ENCODE peak calls at places on chromosomes 2 and 18, in ten cellular contexts. One of them, this sample, is unnamed.

GRCh38 chr2:70498528-70498927 is 55.1 kb downstream of the TGFA start:
- DNase-seq in SIG-M5: no peak
- DNase-seq in activated CD4-positive, alpha-beta T cell treated with anti-CD3 and anti-CD28 coated beads, Interleukin-2, amount 10 ng/mL, durations not matched to agents 7 days and 5 days: no peak
- DNase-seq in stimulated activated CD4-positive, alpha-beta T cell treated with anti-CD3 and anti-CD28 coated beads, Interleukin-15, amount 100 ng/mL, for 24 hours: no peak
- DNase-seq in neural progenitor cell: no peak
- DNase-seq in posterior cingulate gyrus: no peak
- DNase-seq in HT1080: no peak
- DNase-seq in activated effector memory CD4-positive, alpha-beta T cell treated with anti-CD3 and anti-CD28 coated beads, Interleukin-2, amount 50 U/mL, for 16 hours: no peak
- DNase-seq in NCI-H1092: no peak
- DNase-seq in aorta: no peak
- DNase-seq in this sample: no peak

GRCh38 chr2:84741182-84741822 is 139.6 kb downstream of the TRABD2A start:
- DNase-seq in SIG-M5: no peak
- DNase-seq in activated CD4-positive, alpha-beta T cell treated with anti-CD3 and anti-CD28 coated beads, Interleukin-2, amount 10 ng/mL, durations not matched to agents 7 days and 5 days: peak
- DNase-seq in stimulated activated CD4-positive, alpha-beta T cell treated with anti-CD3 and anti-CD28 coated beads, Interleukin-15, amount 100 ng/mL, for 24 hours: peak
- DNase-seq in neural progenitor cell: peak
- DNase-seq in posterior cingulate gyrus: no peak
- DNase-seq in HT1080: peak
- DNase-seq in activated effector memory CD4-positive, alpha-beta T cell treated with anti-CD3 and anti-CD28 coated beads, Interleukin-2, amount 50 U/mL, for 16 hours: peak
- DNase-seq in NCI-H1092: no peak
- DNase-seq in aorta: no peak
- DNase-seq in this sample: peak

GRCh38 chr2:230589497-230590015 is 123.1 kb upstream of the CAB39 start:
- DNase-seq in SIG-M5: peak
- DNase-seq in activated CD4-positive, alpha-beta T cell treated with anti-CD3 and anti-CD28 coated beads, Interleukin-2, amount 10 ng/mL, durations not matched to agents 7 days and 5 days: no peak
- DNase-seq in stimulated activated CD4-positive, alpha-beta T cell treated with anti-CD3 and anti-CD28 coated beads, Interleukin-15, amount 100 ng/mL, for 24 hours: peak
- DNase-seq in neural progenitor cell: no peak
- DNase-seq in posterior cingulate gyrus: no peak
- DNase-seq in HT1080: no peak
- DNase-seq in activated effector memory CD4-positive, alpha-beta T cell treated with anti-CD3 and anti-CD28 coated beads, Interleukin-2, amount 50 U/mL, for 16 hours: peak
- DNase-seq in NCI-H1092: no peak
- DNase-seq in aorta: no peak
- DNase-seq in this sample: no peak

GRCh38 chr2:164351536-164351935 is 269.7 kb downstream of the GRB14 start:
- DNase-seq in SIG-M5: no peak
- DNase-seq in activated CD4-positive, alpha-beta T cell treated with anti-CD3 and anti-CD28 coated beads, Interleukin-2, amount 10 ng/mL, durations not matched to agents 7 days and 5 days: no peak
- DNase-seq in stimulated activated CD4-positive, alpha-beta T cell treated with anti-CD3 and anti-CD28 coated beads, Interleukin-15, amount 100 ng/mL, for 24 hours: no peak
- DNase-seq in neural progenitor cell: no peak
- DNase-seq in posterior cingulate gyrus: no peak
- DNase-seq in HT1080: no peak
- DNase-seq in activated effector memory CD4-positive, alpha-beta T cell treated with anti-CD3 and anti-CD28 coated beads, Interleukin-2, amount 50 U/mL, for 16 hours: no peak
- DNase-seq in NCI-H1092: no peak
- DNase-seq in aorta: no peak
- DNase-seq in this sample: no peak

GRCh38 chr2:193885419-193885818 is 1690.7 kb upstream of the TMEFF2 start:
- DNase-seq in SIG-M5: no peak
- DNase-seq in activated CD4-positive, alpha-beta T cell treated with anti-CD3 and anti-CD28 coated beads, Interleukin-2, amount 10 ng/mL, durations not matched to agents 7 days and 5 days: no peak
- DNase-seq in stimulated activated CD4-positive, alpha-beta T cell treated with anti-CD3 and anti-CD28 coated beads, Interleukin-15, amount 100 ng/mL, for 24 hours: no peak
- DNase-seq in neural progenitor cell: no peak
- DNase-seq in posterior cingulate gyrus: no peak
- DNase-seq in HT1080: no peak
- DNase-seq in activated effector memory CD4-positive, alpha-beta T cell treated with anti-CD3 and anti-CD28 coated beads, Interleukin-2, amount 50 U/mL, for 16 hours: no peak
- DNase-seq in NCI-H1092: no peak
- DNase-seq in aorta: no peak
- DNase-seq in this sample: no peak

GRCh38 chr2:241935774-241936173 is 66.2 kb downstream of the RTP5 start:
- DNase-seq in SIG-M5: no peak
- DNase-seq in activated CD4-positive, alpha-beta T cell treated with anti-CD3 and anti-CD28 coated beads, Interleukin-2, amount 10 ng/mL, durations not matched to agents 7 days and 5 days: no peak
- DNase-seq in stimulated activated CD4-positive, alpha-beta T cell treated with anti-CD3 and anti-CD28 coated beads, Interleukin-15, amount 100 ng/mL, for 24 hours: no peak
- DNase-seq in neural progenitor cell: no peak
- DNase-seq in posterior cingulate gyrus: no peak
- DNase-seq in HT1080: no peak
- DNase-seq in activated effector memory CD4-positive, alpha-beta T cell treated with anti-CD3 and anti-CD28 coated beads, Interleukin-2, amount 50 U/mL, for 16 hours: peak
- DNase-seq in NCI-H1092: no peak
- DNase-seq in aorta: no peak
- DNase-seq in this sample: no peak

GRCh38 chr2:234363011-234363487 is 133.8 kb downstream of the ARL4C start:
- DNase-seq in SIG-M5: no peak
- DNase-seq in activated CD4-positive, alpha-beta T cell treated with anti-CD3 and anti-CD28 coated beads, Interleukin-2, amount 10 ng/mL, durations not matched to agents 7 days and 5 days: no peak
- DNase-seq in stimulated activated CD4-positive, alpha-beta T cell treated with anti-CD3 and anti-CD28 coated beads, Interleukin-15, amount 100 ng/mL, for 24 hours: no peak
- DNase-seq in neural progenitor cell: peak
- DNase-seq in posterior cingulate gyrus: no peak
- DNase-seq in HT1080: peak
- DNase-seq in activated effector memory CD4-positive, alpha-beta T cell treated with anti-CD3 and anti-CD28 coated beads, Interleukin-2, amount 50 U/mL, for 16 hours: no peak
- DNase-seq in NCI-H1092: no peak
- DNase-seq in aorta: no peak
- DNase-seq in this sample: no peak

GRCh38 chr2:110099036-110099420 is 16.6 kb downstream of the MALL start:
- DNase-seq in SIG-M5: no peak
- DNase-seq in activated CD4-positive, alpha-beta T cell treated with anti-CD3 and anti-CD28 coated beads, Interleukin-2, amount 10 ng/mL, durations not matched to agents 7 days and 5 days: no peak
- DNase-seq in stimulated activated CD4-positive, alpha-beta T cell treated with anti-CD3 and anti-CD28 coated beads, Interleukin-15, amount 100 ng/mL, for 24 hours: no peak
- DNase-seq in neural progenitor cell: no peak
- DNase-seq in posterior cingulate gyrus: no peak
- DNase-seq in HT1080: no peak
- DNase-seq in activated effector memory CD4-positive, alpha-beta T cell treated with anti-CD3 and anti-CD28 coated beads, Interleukin-2, amount 50 U/mL, for 16 hours: no peak
- DNase-seq in NCI-H1092: no peak
- DNase-seq in aorta: no peak
- DNase-seq in this sample: no peak

GRCh38 chr2:233356546-233357308 is 2.4 kb downstream of the DGKD start:
- DNase-seq in SIG-M5: no peak
- DNase-seq in activated CD4-positive, alpha-beta T cell treated with anti-CD3 and anti-CD28 coated beads, Interleukin-2, amount 10 ng/mL, durations not matched to agents 7 days and 5 days: no peak
- DNase-seq in stimulated activated CD4-positive, alpha-beta T cell treated with anti-CD3 and anti-CD28 coated beads, Interleukin-15, amount 100 ng/mL, for 24 hours: no peak
- DNase-seq in neural progenitor cell: no peak
- DNase-seq in posterior cingulate gyrus: no peak
- DNase-seq in HT1080: no peak
- DNase-seq in activated effector memory CD4-positive, alpha-beta T cell treated with anti-CD3 and anti-CD28 coated beads, Interleukin-2, amount 50 U/mL, for 16 hours: no peak
- DNase-seq in NCI-H1092: no peak
- DNase-seq in aorta: no peak
- DNase-seq in this sample: no peak

GRCh38 chr2:19846030-19846429 is 55.8 kb downstream of the TTC32 start:
- DNase-seq in SIG-M5: no peak
- DNase-seq in activated CD4-positive, alpha-beta T cell treated with anti-CD3 and anti-CD28 coated beads, Interleukin-2, amount 10 ng/mL, durations not matched to agents 7 days and 5 days: no peak
- DNase-seq in stimulated activated CD4-positive, alpha-beta T cell treated with anti-CD3 and anti-CD28 coated beads, Interleukin-15, amount 100 ng/mL, for 24 hours: no peak
- DNase-seq in neural progenitor cell: no peak
- DNase-seq in posterior cingulate gyrus: no peak
- DNase-seq in HT1080: no peak
- DNase-seq in activated effector memory CD4-positive, alpha-beta T cell treated with anti-CD3 and anti-CD28 coated beads, Interleukin-2, amount 50 U/mL, for 16 hours: no peak
- DNase-seq in NCI-H1092: no peak
- DNase-seq in aorta: no peak
- DNase-seq in this sample: no peak

GRCh38 chr2:191190861-191191552 is 40.2 kb upstream of the STAT4 start:
- DNase-seq in SIG-M5: no peak
- DNase-seq in activated CD4-positive, alpha-beta T cell treated with anti-CD3 and anti-CD28 coated beads, Interleukin-2, amount 10 ng/mL, durations not matched to agents 7 days and 5 days: no peak
- DNase-seq in stimulated activated CD4-positive, alpha-beta T cell treated with anti-CD3 and anti-CD28 coated beads, Interleukin-15, amount 100 ng/mL, for 24 hours: no peak
- DNase-seq in neural progenitor cell: no peak
- DNase-seq in posterior cingulate gyrus: no peak
- DNase-seq in HT1080: no peak
- DNase-seq in activated effector memory CD4-positive, alpha-beta T cell treated with anti-CD3 and anti-CD28 coated beads, Interleukin-2, amount 50 U/mL, for 16 hours: no peak
- DNase-seq in NCI-H1092: no peak
- DNase-seq in aorta: no peak
- DNase-seq in this sample: no peak

GRCh38 chr18:41829648-41830516 is 125.2 kb upstream of the PIK3C3 start:
- DNase-seq in SIG-M5: no peak
- DNase-seq in activated CD4-positive, alpha-beta T cell treated with anti-CD3 and anti-CD28 coated beads, Interleukin-2, amount 10 ng/mL, durations not matched to agents 7 days and 5 days: no peak
- DNase-seq in stimulated activated CD4-positive, alpha-beta T cell treated with anti-CD3 and anti-CD28 coated beads, Interleukin-15, amount 100 ng/mL, for 24 hours: no peak
- DNase-seq in neural progenitor cell: no peak
- DNase-seq in posterior cingulate gyrus: no peak
- DNase-seq in HT1080: peak
- DNase-seq in activated effector memory CD4-positive, alpha-beta T cell treated with anti-CD3 and anti-CD28 coated beads, Interleukin-2, amount 50 U/mL, for 16 hours: no peak
- DNase-seq in NCI-H1092: no peak
- DNase-seq in aorta: no peak
- DNase-seq in this sample: no peak

GRCh38 chr18:57621252-57621607 is 406 bp downstream of the NARS1 start:
- DNase-seq in SIG-M5: no peak
- DNase-seq in activated CD4-positive, alpha-beta T cell treated with anti-CD3 and anti-CD28 coated beads, Interleukin-2, amount 10 ng/mL, durations not matched to agents 7 days and 5 days: no peak
- DNase-seq in stimulated activated CD4-positive, alpha-beta T cell treated with anti-CD3 and anti-CD28 coated beads, Interleukin-15, amount 100 ng/mL, for 24 hours: no peak
- DNase-seq in neural progenitor cell: no peak
- DNase-seq in posterior cingulate gyrus: no peak
- DNase-seq in HT1080: no peak
- DNase-seq in activated effector memory CD4-positive, alpha-beta T cell treated with anti-CD3 and anti-CD28 coated beads, Interleukin-2, amount 50 U/mL, for 16 hours: no peak
- DNase-seq in NCI-H1092: no peak
- DNase-seq in aorta: no peak
- DNase-seq in this sample: no peak

GRCh38 chr18:80137137-80137536 is 28.1 kb downstream of the ADNP2 start:
- DNase-seq in SIG-M5: no peak
- DNase-seq in activated CD4-positive, alpha-beta T cell treated with anti-CD3 and anti-CD28 coated beads, Interleukin-2, amount 10 ng/mL, durations not matched to agents 7 days and 5 days: no peak
- DNase-seq in stimulated activated CD4-positive, alpha-beta T cell treated with anti-CD3 and anti-CD28 coated beads, Interleukin-15, amount 100 ng/mL, for 24 hours: no peak
- DNase-seq in neural progenitor cell: no peak
- DNase-seq in posterior cingulate gyrus: no peak
- DNase-seq in HT1080: no peak
- DNase-seq in activated effector memory CD4-positive, alpha-beta T cell treated with anti-CD3 and anti-CD28 coated beads, Interleukin-2, amount 50 U/mL, for 16 hours: no peak
- DNase-seq in NCI-H1092: no peak
- DNase-seq in aorta: no peak
- DNase-seq in this sample: no peak

GRCh38 chr2:26477126-26477910 is 606 bp downstream of the OTOF start:
- DNase-seq in SIG-M5: no peak
- DNase-seq in activated CD4-positive, alpha-beta T cell treated with anti-CD3 and anti-CD28 coated beads, Interleukin-2, amount 10 ng/mL, durations not matched to agents 7 days and 5 days: peak
- DNase-seq in stimulated activated CD4-positive, alpha-beta T cell treated with anti-CD3 and anti-CD28 coated beads, Interleukin-15, amount 100 ng/mL, for 24 hours: peak
- DNase-seq in neural progenitor cell: peak
- DNase-seq in posterior cingulate gyrus: no peak
- DNase-seq in HT1080: no peak
- DNase-seq in activated effector memory CD4-positive, alpha-beta T cell treated with anti-CD3 and anti-CD28 coated beads, Interleukin-2, amount 50 U/mL, for 16 hours: no peak
- DNase-seq in NCI-H1092: no peak
- DNase-seq in aorta: no peak
- DNase-seq in this sample: peak

GRCh38 chr18:11826836-11827235 is 24.4 kb upstream of the CHMP1B start:
- DNase-seq in SIG-M5: no peak
- DNase-seq in activated CD4-positive, alpha-beta T cell treated with anti-CD3 and anti-CD28 coated beads, Interleukin-2, amount 10 ng/mL, durations not matched to agents 7 days and 5 days: no peak
- DNase-seq in stimulated activated CD4-positive, alpha-beta T cell treated with anti-CD3 and anti-CD28 coated beads, Interleukin-15, amount 100 ng/mL, for 24 hours: no peak
- DNase-seq in neural progenitor cell: no peak
- DNase-seq in posterior cingulate gyrus: no peak
- DNase-seq in HT1080: no peak
- DNase-seq in activated effector memory CD4-positive, alpha-beta T cell treated with anti-CD3 and anti-CD28 coated beads, Interleukin-2, amount 50 U/mL, for 16 hours: no peak
- DNase-seq in NCI-H1092: no peak
- DNase-seq in aorta: no peak
- DNase-seq in this sample: no peak

GRCh38 chr2:219404954-219405353 is 13.2 kb upstream of the DES start:
- DNase-seq in SIG-M5: no peak
- DNase-seq in activated CD4-positive, alpha-beta T cell treated with anti-CD3 and anti-CD28 coated beads, Interleukin-2, amount 10 ng/mL, durations not matched to agents 7 days and 5 days: no peak
- DNase-seq in stimulated activated CD4-positive, alpha-beta T cell treated with anti-CD3 and anti-CD28 coated beads, Interleukin-15, amount 100 ng/mL, for 24 hours: no peak
- DNase-seq in neural progenitor cell: peak
- DNase-seq in posterior cingulate gyrus: no peak
- DNase-seq in HT1080: no peak
- DNase-seq in activated effector memory CD4-positive, alpha-beta T cell treated with anti-CD3 and anti-CD28 coated beads, Interleukin-2, amount 50 U/mL, for 16 hours: no peak
- DNase-seq in NCI-H1092: no peak
- DNase-seq in aorta: no peak
- DNase-seq in this sample: no peak

GRCh38 chr2:43217228-43218220 is 8.9 kb downstream of the ZFP36L2 start:
- DNase-seq in SIG-M5: no peak
- DNase-seq in activated CD4-positive, alpha-beta T cell treated with anti-CD3 and anti-CD28 coated beads, Interleukin-2, amount 10 ng/mL, durations not matched to agents 7 days and 5 days: no peak
- DNase-seq in stimulated activated CD4-positive, alpha-beta T cell treated with anti-CD3 and anti-CD28 coated beads, Interleukin-15, amount 100 ng/mL, for 24 hours: no peak
- DNase-seq in neural progenitor cell: peak
- DNase-seq in posterior cingulate gyrus: no peak
- DNase-seq in HT1080: no peak
- DNase-seq in activated effector memory CD4-positive, alpha-beta T cell treated with anti-CD3 and anti-CD28 coated beads, Interleukin-2, amount 50 U/mL, for 16 hours: no peak
- DNase-seq in NCI-H1092: no peak
- DNase-seq in aorta: no peak
- DNase-seq in this sample: no peak

GRCh38 chr2:178194600-178195389 is 483 bp downstream of the OSBPL6 start:
- DNase-seq in SIG-M5: no peak
- DNase-seq in activated CD4-positive, alpha-beta T cell treated with anti-CD3 and anti-CD28 coated beads, Interleukin-2, amount 10 ng/mL, durations not matched to agents 7 days and 5 days: peak
- DNase-seq in stimulated activated CD4-positive, alpha-beta T cell treated with anti-CD3 and anti-CD28 coated beads, Interleukin-15, amount 100 ng/mL, for 24 hours: peak
- DNase-seq in neural progenitor cell: peak
- DNase-seq in posterior cingulate gyrus: peak
- DNase-seq in HT1080: peak
- DNase-seq in activated effector memory CD4-positive, alpha-beta T cell treated with anti-CD3 and anti-CD28 coated beads, Interleukin-2, amount 50 U/mL, for 16 hours: peak
- DNase-seq in NCI-H1092: peak
- DNase-seq in aorta: peak
- DNase-seq in this sample: peak

GRCh38 chr18:2909431-2910140 is 62.8 kb downstream of the EMILIN2 start:
- DNase-seq in SIG-M5: no peak
- DNase-seq in activated CD4-positive, alpha-beta T cell treated with anti-CD3 and anti-CD28 coated beads, Interleukin-2, amount 10 ng/mL, durations not matched to agents 7 days and 5 days: no peak
- DNase-seq in stimulated activated CD4-positive, alpha-beta T cell treated with anti-CD3 and anti-CD28 coated beads, Interleukin-15, amount 100 ng/mL, for 24 hours: no peak
- DNase-seq in neural progenitor cell: no peak
- DNase-seq in posterior cingulate gyrus: no peak
- DNase-seq in HT1080: no peak
- DNase-seq in activated effector memory CD4-positive, alpha-beta T cell treated with anti-CD3 and anti-CD28 coated beads, Interleukin-2, amount 50 U/mL, for 16 hours: peak
- DNase-seq in NCI-H1092: no peak
- DNase-seq in aorta: no peak
- DNase-seq in this sample: no peak

This sample was measured in activated T-cell treated with anti-CD3 and anti-CD28 coated beads, Interleukin-2, amount 50 U/mL, for 48 hours.